ENCODE peak calls at places on chromosomes 13 and 19, in five cellular contexts. P is mucosa of descending colon; U is activated naive CD8-positive, alpha-beta T cell treated with anti-CD3 and anti-CD28 coated beads for 36 hours; E is activated CD8-positive, alpha-beta memory T cell treated with anti-CD3 and anti-CD28 coated beads for 4 hours; X is cardiac fibroblast. H is an unnamed sample.

GRCh38 chr13:24251525-24251924 is 57.9 kb upstream of the C1QTNF9 start:
- DNase-seq in U (peak), E (peak), X (no peak), P (peak), H (no peak)

GRCh38 chr13:30829145-30829544 is 76.9 kb upstream of the MEDAG start:
- DNase-seq in U (no peak), X (peak), E (no peak), P (no peak), H (no peak)

GRCh38 chr19:3403489-3404323 is 37.3 kb downstream of the NFIC start:
- DNase-seq in U (no peak), P (peak), X (peak), E (no peak), H (no peak)

GRCh38 chr19:45115809-45116615 is 23.0 kb downstream of the PPP1R37 start:
- DNase-seq in U (no peak), X (no peak), E (no peak), P (no peak), H (no peak)

GRCh38 chr13:32951580-32951979 is 64.6 kb upstream of the KL start:
- DNase-seq in P (no peak), E (no peak), X (no peak), U (no peak), H (no peak)

GRCh38 chr19:15885919-15886318 is 12.0 kb downstream of the CYP4F2 start:
- DNase-seq in P (no peak), E (no peak), U (no peak), X (no peak), H (no peak)

GRCh38 chr13:110371550-110372465 is 64.7 kb downstream of the COL4A2 start:
- DNase-seq in X (peak), P (no peak), U (no peak), E (no peak), H (no peak)

GRCh38 chr19:42455621-42456081 is 12.9 kb upstream of the CXCL17 start:
- DNase-seq in U (no peak), E (no peak), P (peak), X (peak), H (no peak)

GRCh38 chr13:52393572-52394357 is 12.2 kb downstream of the THSD1 start:
- DNase-seq in E (no peak), X (no peak), P (no peak), U (no peak), H (no peak)

GRCh38 chr13:82654851-82655517 is 1227.3 kb downstream of the SLITRK1 start:
- DNase-seq in E (no peak), P (peak), X (peak), U (no peak), H (no peak)

GRCh38 chr19:4984448-4984990 is 15.6 kb downstream of the KDM4B start:
- DNase-seq in U (no peak), P (no peak), X (no peak), E (no peak), H (no peak)

GRCh38 chr13:24709186-24709913 is 29.1 kb downstream of the ATP12A start:
- DNase-seq in P (no peak), U (peak), E (peak), X (no peak), H (no peak)

GRCh38 chr19:7928741-7929701 is 3.1 kb upstream of the CTXN1 start:
- DNase-seq in E (no peak), X (peak), U (peak), P (peak), H (peak)

GRCh38 chr19:33490041-33490451 is 31.5 kb downstream of the PEPD start:
- DNase-seq in X (no peak), E (no peak), P (no peak), U (no peak), H (no peak)

GRCh38 chr13:43558942-43559341 is 227.8 kb downstream of the ENOX1 start:
- DNase-seq in X (no peak), P (no peak), U (no peak), E (no peak), H (no peak)

GRCh38 chr19:13255719-13256059 is 105.5 kb downstream of the IER2 start:
- DNase-seq in U (no peak), P (no peak), E (no peak), X (no peak), H (no peak)

GRCh38 chr13:27622881-27623280 is 1.2 kb downstream of the POLR1D start:
- DNase-seq in E (no peak), P (no peak), X (no peak), U (no peak), H (peak)

GRCh38 chr19:57830071-57830602 is at the start of gene ZNF587B:
- DNase-seq in E (no peak), U (peak), P (no peak), X (peak), H (peak)

GRCh38 chr13:73952683-73953082 is 181.5 kb downstream of the KLF12 start:
- DNase-seq in U (no peak), X (no peak), E (no peak), P (no peak), H (no peak)

GRCh38 chr13:25292301-25292700 is 5.0 kb upstream of the MTMR6 start:
- DNase-seq in X (no peak), E (no peak), P (no peak), U (no peak), H (peak)

GRCh38 chr19:29841209-29841558 is 29.4 kb downstream of the CCNE1 start:
- DNase-seq in X (no peak), P (no peak), E (no peak), U (no peak), H (no peak)

GRCh38 chr19:56294557-56294956 is 20.1 kb downstream of the ZSCAN5A start:
- DNase-seq in P (no peak), E (no peak), U (no peak), X (peak), H (no peak)

GRCh38 chr13:101499406-101499805 is 46.9 kb downstream of the ITGBL1 start:
- DNase-seq in U (no peak), E (no peak), P (no peak), X (peak), H (no peak)

GRCh38 chr19:35518313-35518712 is 4.9 kb upstream of the DMKN start:
- DNase-seq in X (peak), U (no peak), E (no peak), P (no peak), H (no peak)

GRCh38 chr13:20400774-20401173 is 124.9 kb downstream of the CRYL1 start:
- DNase-seq in U (no peak), P (no peak), X (peak), E (no peak), H (no peak)

GRCh38 chr19:34676697-34677385 is at the start of gene SCGB2B2:
- DNase-seq in X (no peak), P (peak), U (peak), E (peak), H (no peak)

GRCh38 chr13:90308249-90308648 is 1039.2 kb upstream of the MIR17HG start:
- DNase-seq in X (no peak), U (no peak), P (no peak), E (no peak), H (no peak)

GRCh38 chr19:49136771-49137171 is 17.4 kb downstream of the PPFIA3 start:
- DNase-seq in U (no peak), P (peak), E (no peak), X (peak), H (no peak)

GRCh38 chr19:3015126-3016057 is 13.7 kb downstream of the TLE2 start:
- DNase-seq in X (no peak), P (no peak), U (no peak), E (no peak), H (no peak)

GRCh38 chr13:74047925-74048324 is 86.3 kb downstream of the KLF12 start:
- DNase-seq in P (no peak), U (no peak), E (no peak), X (peak), H (no peak)

GRCh38 chr13:113001251-113002140 is 32.5 kb downstream of the MCF2L start:
- DNase-seq in U (no peak), E (no peak), P (no peak), X (no peak), H (no peak)

GRCh38 chr19:10927691-10928562 is 512 bp downstream of the YIPF2 start:
- DNase-seq in E (no peak), U (peak), P (no peak), X (no peak), H (peak)

GRCh38 chr13:91725646-91726045 is 327.2 kb downstream of the GPC5 start:
- DNase-seq in X (no peak), P (no peak), U (no peak), E (no peak), H (no peak)

GRCh38 chr13:24511019-24511823 is 1.4 kb downstream of the PARP4 start:
- DNase-seq in X (peak), P (no peak), E (peak), U (peak), H (peak)

GRCh38 chr19:51136891-51137551 is 5.1 kb upstream of the SIGLEC7 start:
- DNase-seq in X (no peak), E (no peak), P (peak), U (no peak), H (no peak)

GRCh38 chr13:39037410-39037879 is 444 bp downstream of the PROSER1 start:
- DNase-seq in P (no peak), X (no peak), U (no peak), E (no peak), H (no peak)

GRCh38 chr19:36417752-36418286 is 625 bp downstream of the ZFP82 start:
- DNase-seq in X (no peak), U (no peak), E (no peak), P (no peak), H (peak)

GRCh38 chr13:112851107-112852046 is 117.6 kb upstream of the MCF2L start:
- DNase-seq in X (no peak), U (no peak), P (peak), E (no peak), H (no peak)

GRCh38 chr19:40642757-40643325 is 41.7 kb downstream of the LTBP4 start:
- DNase-seq in U (no peak), E (no peak), P (no peak), X (no peak), H (no peak)

GRCh38 chr19:5907216-5907615 is 2.5 kb downstream of the VMAC start:
- DNase-seq in X (no peak), E (no peak), P (no peak), U (no peak), H (no peak)

H was measured in K562.